ENCODE peak calls at places on chromosomes 16 and 17, in nine cellular contexts. Y is HFF-Myc; J is endodermal cell; K is RCC 7860; I is naive B cell; E is NCI-H460; T is stimulated activated CD4-positive, alpha-beta T cell treated with anti-CD3 and anti-CD28 coated beads, Interleukin-15, amount 100 ng/mL, for 1 hour; O is AG08395; S is skeletal muscle cell. N is an unnamed sample.

GRCh38 chr16:3637371-3637923 is 17.0 kb upstream of the DNASE1 start:
- DNase-seq in Y (no peak), J (peak; percentile 65), K (no peak), I (peak; percentile 37), E (no peak), T (no peak), O (no peak), S (no peak), N (no peak)

GRCh38 chr16:19898924-19899604 is 14.4 kb upstream of the GPRC5B start:
- DNase-seq in Y (peak; percentile 52), J (peak; percentile 89), K (peak; percentile 20), I (peak; percentile 12), E (peak; percentile 64), T (no peak), O (peak; percentile 69), S (no peak), N (no peak)

GRCh38 chr17:4623249-4623648 is 18.2 kb downstream of the ALOX15 start:
- DNase-seq in Y (no peak), J (no peak), K (no peak), I (no peak), E (no peak), T (no peak), O (no peak), S (peak; percentile 64), N (peak; percentile 19)

GRCh38 chr16:81158964-81159363 is 62.8 kb upstream of the GCSH start:
- DNase-seq in Y (no peak), J (no peak), K (no peak), I (no peak), E (no peak), T (no peak), O (no peak), S (no peak), N (no peak)

GRCh38 chr17:31269597-31269996 is 27.4 kb downstream of the OMG start:
- DNase-seq in Y (peak; percentile 99), J (peak; percentile 88), K (peak; percentile 98), I (no peak), E (no peak), T (no peak), O (peak; percentile 92), S (peak; percentile 93), N (peak; percentile 53)

GRCh38 chr17:5838661-5839300 is 231.4 kb upstream of the WSCD1 start:
- DNase-seq in Y (no peak), J (peak; percentile 74), K (no peak), I (no peak), E (no peak), T (no peak), O (no peak), S (no peak), N (no peak)

GRCh38 chr16:67608367-67608766 is 36.6 kb upstream of the CARMIL2 start:
- DNase-seq in Y (no peak), J (no peak), K (no peak), I (no peak), E (no peak), T (no peak), O (no peak), S (no peak), N (no peak)

GRCh38 chr17:45917081-45917480 is 22.7 kb downstream of the MAPT start:
- DNase-seq in Y (no peak), J (no peak), K (no peak), I (no peak), E (no peak), T (no peak), O (no peak), S (no peak), N (no peak)

N was measured in keratinocyte.